ENCODE peak calls at places on chromosomes 12 and 14, in five cellular contexts. I, M, T, D and A are unnamed samples.

GRCh38 chr14:77194706-77195105 is 13.1 kb downstream of the TMEM63C start:
- DNase-seq in M (no peak), T (no peak), D (no peak), I (no peak), A (peak; percentile 10)

GRCh38 chr12:120453977-120454376 is 7.7 kb downstream of the GATC start:
- DNase-seq in T (no peak), M (no peak), D (no peak), I (peak; percentile 67), A (no peak)

GRCh38 chr14:68506021-68506644 is 286.7 kb downstream of the ZFP36L1 start:
- DNase-seq in I (no peak), M (peak; percentile 10), T (no peak), D (peak; percentile 37), A (peak; percentile 79)

GRCh38 chr12:131333136-131333535 is 377.8 kb upstream of the SFSWAP start:
- DNase-seq in T (no peak), M (no peak), D (no peak), I (no peak), A (no peak)

GRCh38 chr12:6039894-6040601 is 84.4 kb downstream of the VWF start:
- DNase-seq in T (peak; percentile 69), I (peak; percentile 73), M (no peak), D (no peak), A (peak; percentile 69)

GRCh38 chr12:75707983-75708382 is 196.6 kb upstream of the KRR1 start:
- DNase-seq in T (no peak), D (no peak), M (no peak), I (no peak), A (no peak)

GRCh38 chr12:85182699-85183098 is 97.3 kb upstream of the ALX1 start:
- DNase-seq in D (peak; percentile 47), I (no peak), T (no peak), M (no peak), A (no peak)

GRCh38 chr14:73344304-73344703 is 107.0 kb downstream of the PAPLN start:
- DNase-seq in D (no peak), M (no peak), T (no peak), I (no peak), A (no peak)

GRCh38 chr12:31967569-31967968 is 8.4 kb downstream of the RESF1 start:
- DNase-seq in I (no peak), T (no peak), M (no peak), D (no peak), A (no peak)

GRCh38 chr14:51873221-51873893 is 12.9 kb downstream of the GNG2 start:
- DNase-seq in M (peak; percentile 74), D (peak; percentile 98), T (no peak), I (peak; percentile 67), A (no peak)

GRCh38 chr14:39467889-39468524 is 35.8 kb upstream of the FBXO33 start:
- DNase-seq in M (peak; percentile 4), D (no peak), T (no peak), I (peak; percentile 65), A (no peak)

GRCh38 chr14:77985235-77985634 is 184.9 kb upstream of the NRXN3 start:
- DNase-seq in T (no peak), D (no peak), I (no peak), M (no peak), A (no peak)

GRCh38 chr14:94918896-94919295 is 149.0 kb upstream of the GSC start:
- DNase-seq in D (no peak), M (no peak), I (no peak), T (no peak), A (no peak)

GRCh38 chr12:1907652-1908611 is 10.5 kb downstream of the CACNA2D4 start:
- DNase-seq in I (no peak), M (no peak), D (no peak), T (no peak), A (no peak)

GRCh38 chr12:27924350-27925140 is 48.0 kb downstream of the PTHLH start:
- DNase-seq in I (no peak), T (no peak), D (no peak), M (no peak), A (no peak)

GRCh38 chr14:73712071-73712506 is 2.1 kb downstream of the PNMA1 start:
- DNase-seq in T (no peak), M (no peak), D (no peak), I (no peak), A (no peak)

GRCh38 chr12:132413931-132414588 is 75.9 kb upstream of the FBRSL1 start:
- DNase-seq in M (no peak), T (no peak), I (peak; percentile 63), D (no peak), A (no peak)

GRCh38 chr12:94753071-94753779 is 102.9 kb upstream of the TMCC3 start:
- DNase-seq in M (no peak), I (peak; percentile 36), D (no peak), T (no peak), A (no peak)

GRCh38 chr12:90152897-90153624 is 444.4 kb upstream of the ATP2B1 start:
- DNase-seq in M (no peak), D (peak; percentile 2), T (no peak), I (peak; percentile 5), A (no peak)

GRCh38 chr14:74620497-74620921 is 8.5 kb upstream of the LTBP2 start:
- DNase-seq in M (peak; percentile 90), D (peak; percentile 79), T (no peak), I (peak; percentile 91), A (no peak)